ENCODE peak calls at places on chromosomes 6 and 20, in four cellular contexts. F, M, V and O are unnamed samples.

GRCh38 chr6:40362859-40363258 is 224.3 kb downstream of the LRFN2 start:
- DNase-seq in F (no peak), M (no peak), V (no peak), O (no peak)

GRCh38 chr6:33392168-33392947 is 735 bp downstream of the KIFC1 start:
- DNase-seq in F (no peak), M (no peak), V (no peak), O (no peak)

GRCh38 chr20:11799131-11799800 is 118.4 kb upstream of the BTBD3 start:
- DNase-seq in F (no peak), M (no peak), V (no peak), O (no peak)

GRCh38 chr6:20463396-20463795 is 61.7 kb downstream of the E2F3 start:
- DNase-seq in F (no peak), M (no peak), V (no peak), O (no peak)

GRCh38 chr20:50478162-50479036 is 31.8 kb upstream of the PTPN1 start:
- DNase-seq in F (peak), M (peak), V (peak), O (peak)

GRCh38 chr6:166415306-166415705 is 32.6 kb upstream of the MPC1 start:
- DNase-seq in F (no peak), M (no peak), V (no peak), O (no peak)

GRCh38 chr6:43125119-43125518 is 46.0 kb upstream of the SRF start:
- DNase-seq in F (no peak), M (no peak), V (no peak), O (peak)

GRCh38 chr6:167828325-167828956 is 1.7 kb downstream of the AFDN start:
- DNase-seq in F (no peak), M (no peak), V (no peak), O (no peak)

GRCh38 chr6:12890171-12890790 is 173.7 kb downstream of the PHACTR1 start:
- DNase-seq in F (no peak), M (no peak), V (peak), O (no peak)

GRCh38 chr6:27948237-27948636 is 8.8 kb upstream of the OR2B6 start:
- DNase-seq in F (no peak), M (no peak), V (no peak), O (no peak)

GRCh38 chr20:33653900-33654596 is 8.1 kb upstream of the C20orf144 start:
- DNase-seq in F (no peak), M (peak), V (no peak), O (peak)

GRCh38 chr6:166905505-166906134 is 50.7 kb downstream of the RNASET2 start:
- DNase-seq in F (no peak), M (no peak), V (no peak), O (no peak)

GRCh38 chr6:10598084-10598960 is 77.2 kb downstream of the GCNT2 start:
- DNase-seq in F (no peak), M (no peak), V (no peak), O (no peak)

GRCh38 chr6:143000771-143001170 is 55.8 kb upstream of the HIVEP2 start:
- DNase-seq in F (no peak), M (no peak), V (no peak), O (no peak)

GRCh38 chr6:17397764-17398194 is 4.4 kb downstream of the CAP2 start:
- DNase-seq in F (no peak), M (no peak), V (no peak), O (no peak)

GRCh38 chr6:35342258-35343091 is at the start of gene PPARD:
- DNase-seq in F (peak), M (peak), V (peak), O (peak)

GRCh38 chr20:15616626-15617025 is 956.6 kb downstream of the KIF16B start:
- DNase-seq in F (no peak), M (no peak), V (no peak), O (no peak)

GRCh38 chr6:33073431-33073871 is at the start of gene HLA-DPA1:
- DNase-seq in F (no peak), M (no peak), V (peak), O (peak)

GRCh38 chr6:42454428-42454791 is 2.7 kb upstream of the TRERF1 start:
- DNase-seq in F (peak), M (peak), V (peak), O (peak)

GRCh38 chr6:374956-375355 is 16.6 kb upstream of the IRF4 start:
- DNase-seq in F (no peak), M (no peak), V (no peak), O (no peak)

GRCh38 chr6:138647006-138647405 is 126.6 kb upstream of the CCDC28A start:
- DNase-seq in F (no peak), M (no peak), V (no peak), O (no peak)

GRCh38 chr6:11324453-11325023 is 92.1 kb upstream of the NEDD9 start:
- DNase-seq in F (no peak), M (no peak), V (no peak), O (no peak)

GRCh38 chr6:17867880-17868279 is 119.6 kb downstream of the KIF13A start:
- DNase-seq in F (no peak), M (no peak), V (no peak), O (no peak)

GRCh38 chr20:26163890-26164289 is 467.2 kb upstream of the ZNF337 start:
- DNase-seq in F (no peak), M (no peak), V (no peak), O (no peak)

GRCh38 chr6:30735668-30736314 is 6.7 kb downstream of the FLOT1 start:
- DNase-seq in F (no peak), M (no peak), V (no peak), O (no peak)

GRCh38 chr6:139219746-139220145 is 72.1 kb downstream of the TXLNB start:
- DNase-seq in F (no peak), M (no peak), V (no peak), O (no peak)

GRCh38 chr6:11202513-11203305 is 29.8 kb downstream of the NEDD9 start:
- DNase-seq in F (peak), M (no peak), V (no peak), O (no peak)

GRCh38 chr6:126367849-126368248 is 27.9 kb downstream of the CENPW start:
- DNase-seq in F (no peak), M (no peak), V (no peak), O (no peak)

GRCh38 chr20:13638162-13638495 is 603 bp downstream of the TASP1 start:
- DNase-seq in F (no peak), M (no peak), V (no peak), O (no peak)

GRCh38 chr6:10633216-10633615 is 61.2 kb downstream of the C6orf52 start:
- DNase-seq in F (no peak), M (no peak), V (no peak), O (no peak)

GRCh38 chr20:43191946-43192847 is 2.5 kb upstream of the PTPRT start:
- DNase-seq in F (no peak), M (peak), V (peak), O (no peak)

GRCh38 chr20:58553841-58554240 is 38.6 kb upstream of the APCDD1L start:
- DNase-seq in F (no peak), M (no peak), V (no peak), O (no peak)

GRCh38 chr6:33974030-33974429 is 170.2 kb upstream of the MLN start:
- DNase-seq in F (no peak), M (no peak), V (no peak), O (no peak)

GRCh38 chr6:169725270-169726048 is 1.2 kb upstream of the PHF10 start:
- DNase-seq in F (peak), M (peak), V (peak), O (peak)

GRCh38 chr6:2196079-2196679 is 49.2 kb downstream of the GMDS start:
- DNase-seq in F (peak), M (no peak), V (peak), O (no peak)

GRCh38 chr20:62059926-62060630 is 5.6 kb downstream of the TAF4 start:
- DNase-seq in F (no peak), M (no peak), V (peak), O (no peak)

GRCh38 chr6:169571123-169571962 is 130.5 kb downstream of the WDR27 start:
- DNase-seq in F (no peak), M (no peak), V (no peak), O (no peak)

GRCh38 chr20:40953856-40954255 is 74.8 kb upstream of the TOP1 start:
- DNase-seq in F (no peak), M (no peak), V (no peak), O (no peak)

GRCh38 chr6:149567846-149568585 is 1.8 kb downstream of the GINM1 start:
- DNase-seq in F (no peak), M (no peak), V (no peak), O (no peak)

GRCh38 chr6:149567194-149567586 is 1.0 kb downstream of the GINM1 start:
- DNase-seq in F (no peak), M (no peak), V (no peak), O (no peak)

GRCh38 chr6:149563928-149564325 is 2.2 kb upstream of the GINM1 start:
- DNase-seq in F (no peak), M (no peak), V (no peak), O (no peak)

GRCh38 chr6:149566372-149567193 is at the start of gene GINM1:
- DNase-seq in F (no peak), M (peak), V (peak), O (peak)

GRCh38 chr6:149565539-149566371 is 420 bp upstream of the GINM1 start:
- DNase-seq in F (peak), M (peak), V (peak), O (peak)
- H3K27ac ChIP-seq in F (no peak), M (peak), V (peak), O (no peak)

GRCh38 chr20:63653041-63653973 is at the start of gene STMN3:
- DNase-seq in F (peak), M (peak), V (peak), O (peak)
- H3K27ac ChIP-seq in F (peak), M (no peak), V (no peak), O (no peak)

DNA sequence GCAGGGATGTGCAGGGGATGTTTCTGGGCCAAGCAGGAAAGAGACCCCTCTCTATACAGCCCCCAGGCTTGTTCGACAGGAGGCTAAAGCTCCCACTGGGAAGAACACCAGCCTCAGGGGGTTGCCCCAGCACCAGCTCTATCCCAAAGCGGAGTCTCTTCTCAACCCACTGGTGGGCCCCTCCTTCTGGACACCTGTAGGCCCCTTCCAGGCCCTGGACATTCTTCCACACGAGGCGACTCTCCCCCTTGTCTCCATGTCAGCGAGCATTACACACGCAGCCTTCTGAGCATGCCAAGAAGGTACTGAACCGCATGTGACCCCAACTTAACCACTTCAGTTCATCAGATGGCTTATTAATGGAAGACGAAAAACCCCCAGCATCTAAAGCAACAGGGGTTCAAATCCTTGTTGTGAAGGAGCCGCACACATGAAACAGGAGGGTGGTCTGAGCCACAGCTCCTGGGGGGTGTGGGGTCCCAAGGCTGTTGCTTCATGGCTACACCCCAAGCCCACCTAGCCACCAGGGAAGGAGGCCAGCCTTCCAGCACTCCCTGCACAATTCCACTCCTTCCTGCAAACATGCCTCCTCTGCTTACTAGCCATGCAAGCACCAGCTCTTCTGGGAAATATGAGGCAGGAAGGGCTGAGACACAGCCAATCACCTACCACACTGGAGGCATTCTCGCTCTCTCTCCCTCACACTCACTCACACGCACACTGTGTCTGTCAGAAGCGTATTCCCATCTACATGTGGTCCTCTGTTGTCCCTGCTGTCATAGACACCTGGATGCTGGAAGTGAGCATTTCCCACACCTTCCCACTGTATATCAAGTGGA is 104.6 kb downstream of the NOL4L start:
- DNase-seq in F (no peak), M (no peak), V (no peak), O (peak)
- H3K27ac ChIP-seq in F (no peak), M (peak), V (no peak), O (no peak)

GRCh38 chr6:37865534-37865933 is 46.0 kb downstream of the ZFAND3 start:
- DNase-seq in F (no peak), M (no peak), V (no peak), O (no peak)

GRCh38 chr6:37867756-37868446 is 48.4 kb downstream of the ZFAND3 start:
- DNase-seq in F (no peak), M (no peak), V (no peak), O (no peak)

GRCh38 chr6:37864250-37864649 is 44.7 kb downstream of the ZFAND3 start:
- DNase-seq in F (no peak), M (no peak), V (no peak), O (no peak)

GRCh38 chr6:37868447-37868825 is 48.9 kb downstream of the ZFAND3 start:
- DNase-seq in F (no peak), M (no peak), V (no peak), O (no peak)

GRCh38 chr6:37866590-37867507 is 47.3 kb downstream of the ZFAND3 start:
- DNase-seq in F (no peak), M (no peak), V (no peak), O (no peak)
- H3K27ac ChIP-seq in F (peak), M (no peak), V (no peak), O (no peak)

GRCh38 chr6:3258201-3258600 is 546 bp upstream of the PSMG4 start:
- DNase-seq in F (no peak), M (no peak), V (no peak), O (no peak)
- H3K27ac ChIP-seq in F (no peak), M (peak), V (peak), O (no peak)

GRCh38 chr6:54886932-54887584 is 40.5 kb downstream of the FAM83B start:
- DNase-seq in F (no peak), M (no peak), V (no peak), O (no peak)
- H3K27ac ChIP-seq in F (no peak), M (no peak), V (no peak), O (no peak)

GRCh38 chr6:107082045-107082444 is 33.3 kb downstream of the BEND3 start:
- DNase-seq in F (no peak), M (no peak), V (no peak), O (no peak)
- H3K27ac ChIP-seq in F (no peak), M (no peak), V (no peak), O (no peak)

GRCh38 chr6:107634147-107635057 is 144.5 kb downstream of the SOBP start:
- DNase-seq in F (no peak), M (peak), V (no peak), O (no peak)

GRCh38 chr6:107637316-107637715 is 147.4 kb downstream of the SOBP start:
- DNase-seq in F (no peak), M (no peak), V (no peak), O (no peak)

GRCh38 chr6:107633680-107634141 is 143.8 kb downstream of the SOBP start:
- DNase-seq in F (no peak), M (no peak), V (no peak), O (no peak)

GRCh38 chr6:107636486-107636885 is 146.6 kb downstream of the SOBP start:
- DNase-seq in F (no peak), M (no peak), V (no peak), O (no peak)

GRCh38 chr6:107635058-107635515 is 145.2 kb downstream of the SOBP start:
- DNase-seq in F (no peak), M (no peak), V (no peak), O (no peak)
- H3K27ac ChIP-seq in F (no peak), M (no peak), V (no peak), O (no peak)

GRCh38 chr6:117167520-117168271 is 97.7 kb upstream of the VGLL2 start:
- DNase-seq in F (no peak), M (peak), V (no peak), O (no peak)

GRCh38 chr6:117169781-117170281 is 95.5 kb upstream of the VGLL2 start:
- DNase-seq in F (no peak), M (no peak), V (no peak), O (no peak)

GRCh38 chr6:117169060-117169635 is 96.2 kb upstream of the VGLL2 start:
- DNase-seq in F (no peak), M (no peak), V (no peak), O (no peak)

GRCh38 chr6:117165921-117166499 is 99.3 kb upstream of the VGLL2 start:
- DNase-seq in F (no peak), M (no peak), V (no peak), O (no peak)

GRCh38 chr6:117168296-117169059 is 96.9 kb upstream of the VGLL2 start:
- DNase-seq in F (no peak), M (no peak), V (no peak), O (no peak)
- H3K27ac ChIP-seq in F (no peak), M (no peak), V (no peak), O (no peak)